ENCODE peak calls at places on chromosomes 7 and 10, in ten cellular contexts. K is neural progenitor cell; Q is gastrocnemius medialis; I is tibial nerve; M is fibroblast of lung; F is CD8-positive, alpha-beta memory T cell; T is right lobe of liver; N is esophagus squamous epithelium; H is trophoblast cell; Y is breast epithelium. S is an unnamed sample. For H3K27me3, the result is how much of the 10 kb centered on the place peaks cover.

GRCh38 chr10:34638405-34639054 is 176.6 kb downstream of the PARD3 start:
- DNase-seq in M (peak), Q (peak), H (peak), F (peak), T (peak), K (peak), Y (peak), N (no peak), I (peak), S (no peak)

GRCh38 chr10:83142074-83142563 is 997.2 kb upstream of the GHITM start:
- DNase-seq in M (no peak), N (no peak), K (no peak), F (no peak), H (no peak), Q (no peak), T (no peak), Y (no peak), I (no peak), S (no peak)

GRCh38 chr7:47269466-47269836 is 312.5 kb downstream of the TNS3 start:
- DNase-seq in F (no peak), M (no peak), Y (no peak), Q (no peak), I (no peak), N (no peak), H (no peak), K (no peak), T (no peak), S (no peak)

GRCh38 chr10:34666008-34666700 is 148.9 kb downstream of the PARD3 start:
- DNase-seq in T (no peak), Q (peak), F (no peak), K (peak), M (peak), I (peak), N (no peak), H (peak), Y (no peak), S (no peak)

GRCh38 chr7:129779602-129780256 is 168.2 kb downstream of the NRF1 start:
- DNase-seq in H (peak), Y (peak), Q (no peak), F (peak), I (no peak), K (peak), N (no peak), T (no peak), M (no peak), S (no peak)

GRCh38 chr7:30240401-30240800 is 44.0 kb upstream of the ZNRF2 start:
- DNase-seq in H (no peak), Y (no peak), I (no peak), T (no peak), N (no peak), Q (no peak), F (no peak), K (no peak), M (peak), S (no peak)

GRCh38 chr7:71019703-71020102 is 112.2 kb upstream of the GALNT17 start:
- DNase-seq in F (no peak), N (no peak), I (no peak), H (no peak), K (no peak), Y (no peak), Q (no peak), T (no peak), M (no peak), S (no peak)

GRCh38 chr10:43135656-43136055 is 2.6 kb upstream of the CSGALNACT2 start:
- DNase-seq in M (no peak), N (no peak), T (no peak), F (no peak), K (no peak), Q (no peak), Y (no peak), I (no peak), H (no peak), S (no peak)

GRCh38 chr7:155020996-155021395 is 18.1 kb upstream of the PAXIP1 start:
- DNase-seq in F (no peak), H (no peak), I (no peak), Q (no peak), Y (no peak), K (peak), T (no peak), N (no peak), M (no peak), S (no peak)

GRCh38 chr10:120580651-120581259 is 123.7 kb downstream of the PLPP4 start:
- DNase-seq in M (no peak), Q (no peak), F (no peak), Y (no peak), H (no peak), I (no peak), K (no peak), T (no peak), N (no peak), S (no peak)

GRCh38 chr7:120273476-120273975 is 551 bp downstream of the KCND2 start:
- DNase-seq in K (peak), I (no peak), T (peak), N (no peak), F (no peak), M (peak), Y (no peak), H (no peak), Q (no peak), S (peak)
- H3K4me3 ChIP-seq in K (peak), I (peak), T (no peak), N (peak), F (no peak), M (peak), Y (peak), H (peak), Q (peak), S (peak)

GRCh38 chr7:31437466-31437865 is 76.4 kb upstream of the ITPRID1 start:
- DNase-seq in F (no peak), H (peak), Y (no peak), Q (no peak), K (no peak), I (no peak), M (no peak), N (no peak), T (no peak), S (no peak)
- H3K27me3 ChIP-seq in F (under half), H (under half), Y (under half), Q (under half), K (under half), I (under half), M (under half), N (under half), T (under half), S (under half)

DNA sequence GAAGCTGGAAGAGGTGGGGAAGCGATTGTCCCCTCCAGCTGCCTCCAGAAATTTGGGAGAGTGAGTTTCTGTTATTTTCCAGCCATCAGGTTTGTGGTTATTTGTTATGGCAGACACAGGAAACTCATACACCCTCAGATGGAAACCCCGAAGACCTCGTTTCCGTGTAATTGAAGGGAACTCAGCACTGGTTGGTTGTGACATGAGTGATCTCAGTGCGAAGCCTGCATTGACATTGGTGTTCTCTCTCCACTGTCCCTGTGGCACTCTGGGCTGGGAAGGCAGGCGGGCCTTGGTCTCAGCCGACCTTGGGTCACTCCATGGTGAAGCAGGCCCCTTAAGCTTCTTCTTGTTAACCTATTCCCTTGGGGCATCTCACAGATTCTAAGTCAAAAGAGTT is 233.4 kb downstream of the PRPF18 start:
- DNase-seq in M (no peak), Y (no peak), I (no peak), Q (no peak), F (no peak), N (no peak), K (no peak), H (no peak), T (no peak), S (no peak)
- H3K27ac ChIP-seq in M (no peak), Y (no peak), I (no peak), Q (peak), F (no peak), N (no peak), K (no peak), H (no peak), T (no peak), S (no peak)

DNA sequence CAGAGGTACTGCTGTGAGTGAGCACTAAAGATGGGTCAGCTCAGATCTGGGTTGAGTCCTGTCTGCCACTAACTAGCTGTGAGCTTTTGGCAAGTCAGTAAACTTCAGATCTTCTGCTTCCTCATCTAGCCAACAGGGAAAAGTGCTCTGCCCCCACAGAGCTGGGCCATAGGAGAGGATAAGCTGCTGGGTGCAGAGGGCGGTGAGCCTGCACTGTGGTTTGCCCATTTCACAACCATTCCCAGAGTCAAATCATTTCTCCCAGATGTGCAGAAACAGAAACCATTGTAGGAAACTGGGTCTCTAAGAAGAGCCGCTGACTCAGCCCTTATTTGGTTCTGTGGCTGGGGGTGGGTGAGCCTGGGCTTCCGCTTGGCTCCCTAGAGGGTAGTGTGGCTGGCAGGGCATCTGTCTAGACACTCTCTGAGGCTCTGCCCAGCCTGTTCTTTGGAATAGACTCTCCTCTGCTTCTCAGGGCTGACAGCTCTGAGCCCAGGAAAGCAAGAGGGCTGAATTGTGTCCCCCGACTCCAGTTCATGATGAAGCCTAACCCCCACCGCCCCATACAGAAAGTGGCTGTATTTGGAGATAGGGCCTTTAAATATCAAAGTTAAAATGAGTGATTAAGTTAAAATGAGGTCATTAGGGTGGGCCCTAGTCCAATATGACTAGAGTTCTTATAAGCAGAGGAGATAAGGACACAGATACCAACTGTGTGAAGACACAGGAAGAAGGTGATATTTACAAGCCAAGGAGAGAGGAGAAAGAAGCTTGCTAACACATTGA is 29.5 kb upstream of the ARHGAP22 start:
- DNase-seq in H (no peak), Q (peak), K (no peak), T (no peak), Y (no peak), F (no peak), N (peak), I (peak), M (peak), S (no peak)
- H3K4me3 ChIP-seq in H (no peak), Q (no peak), K (no peak), T (no peak), Y (no peak), F (no peak), N (no peak), I (no peak), M (no peak), S (no peak)

DNA sequence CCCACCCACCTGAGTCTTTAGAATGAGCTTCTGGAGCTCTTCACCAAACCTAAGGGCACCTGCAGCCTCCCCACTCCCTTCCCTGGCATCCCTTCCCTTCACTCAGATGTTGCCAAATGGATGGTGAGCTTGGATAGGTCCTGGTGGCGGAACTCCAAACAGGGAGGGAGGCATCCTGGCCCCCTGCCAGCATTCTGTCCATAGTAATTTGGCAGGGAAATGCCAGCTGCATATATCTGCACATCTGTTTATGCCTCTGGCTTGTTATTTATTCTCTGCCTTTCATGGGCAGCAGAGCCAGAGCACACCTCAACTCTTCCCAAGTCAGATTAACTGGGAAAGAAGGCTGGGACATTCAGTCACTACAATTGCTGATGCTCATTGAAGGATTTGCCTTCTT is 18.1 kb downstream of the KAZALD1 start:
- DNase-seq in Q (no peak), K (no peak), M (no peak), N (no peak), H (no peak), T (no peak), I (no peak), F (no peak), Y (no peak), S (no peak)
- H3K27me3 ChIP-seq in Q (under half), K (half or more), M (under half), N (under half), H (under half), T (under half), I (under half), F (under half), Y (under half), S (under half)

GRCh38 chr7:143250199-143250598 is 13.0 kb upstream of the GSTK1 start:
- DNase-seq in K (no peak), F (no peak), Y (no peak), N (no peak), M (no peak), I (no peak), Q (no peak), T (no peak), H (no peak), S (no peak)
- H3K27ac ChIP-seq in K (no peak), F (no peak), Y (no peak), N (no peak), M (no peak), I (no peak), Q (no peak), T (no peak), H (peak), S (no peak)

S was measured in RWPE2.